ENCODE peak calls at places on chromosome 17, in four cellular contexts. One of them, this sample, is unnamed.

GRCh38 chr17:39763046-39763800 is 25.5 kb downstream of the GRB7 start:
- DNase-seq in H1: no peak
- DNase-seq in K562: no peak
- DNase-seq in GM12878: no peak
- DNase-seq in this sample: no peak

GRCh38 chr17:19766421-19767270 is 18.5 kb upstream of the ALDH3A1 start:
- DNase-seq in H1: peak
- DNase-seq in K562: peak
- DNase-seq in GM12878: no peak
- DNase-seq in this sample: peak

GRCh38 chr17:46191332-46192210 is 1.7 kb downstream of the KANSL1 start:
- DNase-seq in H1: no peak
- DNase-seq in K562: peak
- DNase-seq in GM12878: no peak
- DNase-seq in this sample: peak

GRCh38 chr17:57604771-57605733 is 140.0 kb downstream of the CCDC182 start:
- DNase-seq in H1: no peak
- DNase-seq in K562: no peak
- DNase-seq in GM12878: peak
- DNase-seq in this sample: peak

GRCh38 chr17:67629963-67630320 is 87.8 kb upstream of the NOL11 start:
- DNase-seq in H1: no peak
- DNase-seq in K562: no peak
- DNase-seq in GM12878: no peak
- DNase-seq in this sample: no peak

GRCh38 chr17:42428141-42428944 is 5.3 kb upstream of the CAVIN1 start:
- DNase-seq in H1: no peak
- DNase-seq in K562: no peak
- DNase-seq in GM12878: no peak
- DNase-seq in this sample: no peak

GRCh38 chr17:30074726-30075125 is 41.9 kb upstream of the NSRP1 start:
- DNase-seq in H1: no peak
- DNase-seq in K562: no peak
- DNase-seq in GM12878: no peak
- DNase-seq in this sample: no peak

GRCh38 chr17:73071387-73071999 is 21.0 kb downstream of the SLC39A11 start:
- DNase-seq in H1: no peak
- DNase-seq in K562: no peak
- DNase-seq in GM12878: no peak
- DNase-seq in this sample: no peak

GRCh38 chr17:49496183-49496865 is 1.2 kb downstream of the NGFR start:
- DNase-seq in H1: peak
- DNase-seq in K562: peak
- DNase-seq in GM12878: no peak
- DNase-seq in this sample: peak

GRCh38 chr17:835263-835662 is 53.1 kb downstream of the MRM3 start:
- DNase-seq in H1: no peak
- DNase-seq in K562: no peak
- DNase-seq in GM12878: no peak
- DNase-seq in this sample: no peak

GRCh38 chr17:6755731-6756184 is at the start of gene XAF1:
- DNase-seq in H1: no peak
- DNase-seq in K562: no peak
- DNase-seq in GM12878: peak
- DNase-seq in this sample: no peak

GRCh38 chr17:46759141-46759540 is 59.4 kb downstream of the WNT3 start:
- DNase-seq in H1: no peak
- DNase-seq in K562: no peak
- DNase-seq in GM12878: no peak
- DNase-seq in this sample: no peak

GRCh38 chr17:38752930-38753506 is 477 bp downstream of the PSMB3 start:
- DNase-seq in H1: no peak
- DNase-seq in K562: no peak
- DNase-seq in GM12878: no peak
- DNase-seq in this sample: no peak

GRCh38 chr17:40062347-40063033 is at the start of gene THRA:
- DNase-seq in H1: peak
- DNase-seq in K562: peak
- DNase-seq in GM12878: no peak
- DNase-seq in this sample: peak

GRCh38 chr17:63095879-63096278 is 129.8 kb downstream of the TANC2 start:
- DNase-seq in H1: no peak
- DNase-seq in K562: no peak
- DNase-seq in GM12878: no peak
- DNase-seq in this sample: no peak

GRCh38 chr17:28880572-28880945 is 17.0 kb downstream of the FLOT2 start:
- DNase-seq in H1: no peak
- DNase-seq in K562: no peak
- DNase-seq in GM12878: no peak
- DNase-seq in this sample: no peak

GRCh38 chr17:5225668-5226457 is 8.8 kb downstream of the SCIMP start:
- DNase-seq in H1: no peak
- DNase-seq in K562: no peak
- DNase-seq in GM12878: peak
- DNase-seq in this sample: no peak

GRCh38 chr17:17508019-17508535 is 11.9 kb upstream of the RASD1 start:
- DNase-seq in H1: no peak
- DNase-seq in K562: no peak
- DNase-seq in GM12878: no peak
- DNase-seq in this sample: no peak

GRCh38 chr17:20091161-20092029 is 82.2 kb downstream of the SPECC1 start:
- DNase-seq in H1: no peak
- DNase-seq in K562: no peak
- DNase-seq in GM12878: no peak
- DNase-seq in this sample: no peak

GRCh38 chr17:59771093-59771492 is 63.6 kb downstream of the VMP1 start:
- DNase-seq in H1: no peak
- DNase-seq in K562: no peak
- DNase-seq in GM12878: no peak
- DNase-seq in this sample: no peak

GRCh38 chr17:33291248-33292183 is 1.6 kb downstream of the ASIC2 start:
- DNase-seq in H1: peak
- DNase-seq in K562: peak
- DNase-seq in GM12878: no peak
- DNase-seq in this sample: no peak

GRCh38 chr17:49585422-49586027 is 9.9 kb downstream of the NXPH3 start:
- DNase-seq in H1: no peak
- DNase-seq in K562: peak
- DNase-seq in GM12878: no peak
- DNase-seq in this sample: no peak

GRCh38 chr17:81473019-81473418 is 39.6 kb downstream of the ACTG1 start:
- DNase-seq in H1: no peak
- DNase-seq in K562: no peak
- DNase-seq in GM12878: no peak
- DNase-seq in this sample: no peak

GRCh38 chr17:56937688-56938087 is 23.2 kb downstream of the COIL start:
- DNase-seq in H1: no peak
- DNase-seq in K562: peak
- DNase-seq in GM12878: no peak
- DNase-seq in this sample: no peak

GRCh38 chr17:6551909-6552768 is 4.2 kb downstream of the PITPNM3 start:
- DNase-seq in H1: no peak
- DNase-seq in K562: no peak
- DNase-seq in GM12878: no peak
- DNase-seq in this sample: no peak

GRCh38 chr17:58327363-58328194 is 1.0 kb downstream of the TSPOAP1 start:
- DNase-seq in H1: no peak
- DNase-seq in K562: no peak
- DNase-seq in GM12878: no peak
- DNase-seq in this sample: peak

GRCh38 chr17:42743595-42744282 is 1.1 kb downstream of the EZH1 start:
- DNase-seq in H1: no peak
- DNase-seq in K562: no peak
- DNase-seq in GM12878: no peak
- DNase-seq in this sample: no peak

GRCh38 chr17:57595942-57596695 is 149.0 kb downstream of the CCDC182 start:
- DNase-seq in H1: no peak
- DNase-seq in K562: no peak
- DNase-seq in GM12878: no peak
- DNase-seq in this sample: no peak

GRCh38 chr17:16938031-16938430 is 33.9 kb downstream of the TNFRSF13B start:
- DNase-seq in H1: no peak
- DNase-seq in K562: no peak
- DNase-seq in GM12878: no peak
- DNase-seq in this sample: no peak

GRCh38 chr17:82659886-82660285 is 11.6 kb upstream of the WDR45B start:
- DNase-seq in H1: no peak
- DNase-seq in K562: no peak
- DNase-seq in GM12878: no peak
- DNase-seq in this sample: no peak

GRCh38 chr17:59487161-59487873 is 78.1 kb upstream of the DHX40 start:
- DNase-seq in H1: no peak
- DNase-seq in K562: no peak
- DNase-seq in GM12878: no peak
- DNase-seq in this sample: no peak

GRCh38 chr17:56506349-56506748 is 87.2 kb upstream of the NOG start:
- DNase-seq in H1: no peak
- DNase-seq in K562: no peak
- DNase-seq in GM12878: no peak
- DNase-seq in this sample: no peak

GRCh38 chr17:17698371-17698770 is 17.1 kb downstream of the RAI1 start:
- DNase-seq in H1: no peak
- DNase-seq in K562: no peak
- DNase-seq in GM12878: no peak
- DNase-seq in this sample: no peak

DNA sequence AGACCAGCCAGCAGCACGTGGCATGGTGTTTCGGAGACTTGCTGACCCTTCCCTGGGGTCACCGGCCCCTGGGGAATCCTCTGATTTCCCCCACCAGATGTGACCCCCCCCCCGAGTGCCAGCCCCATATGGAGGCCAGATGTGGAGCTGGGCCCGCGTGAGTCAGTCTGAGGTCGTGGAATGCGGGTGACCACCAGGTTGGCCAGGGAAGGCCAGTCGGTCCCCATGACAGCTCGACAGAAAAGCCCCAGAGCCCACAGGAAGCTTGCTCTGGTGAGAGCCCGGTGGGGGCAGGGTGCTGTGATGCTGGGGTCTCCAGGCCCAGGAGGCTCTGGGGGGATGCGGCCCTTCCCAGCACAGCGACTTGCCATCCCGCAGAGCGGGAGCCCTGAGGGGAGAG is 209.0 kb downstream of the NTN1 start:
- DNase-seq in H1: no peak
- DNase-seq in K562: no peak
- DNase-seq in GM12878: no peak
- DNase-seq in this sample: no peak
- TF ChIP-seq TAF1 in H1: no peak
- TF ChIP-seq TAF1 in K562: no peak
- TF ChIP-seq TAF1 in GM12878: no peak
- TF ChIP-seq TAF1 in this sample: no peak

GRCh38 chr17:70168044-70168978 is 1.0 kb upstream of the KCNJ2 start:
- DNase-seq in H1: peak
- DNase-seq in K562: peak
- DNase-seq in GM12878: no peak
- DNase-seq in this sample: peak

GRCh38 chr17:70166571-70166970 is 2.8 kb upstream of the KCNJ2 start:
- DNase-seq in H1: no peak
- DNase-seq in K562: no peak
- DNase-seq in GM12878: no peak
- DNase-seq in this sample: no peak

GRCh38 chr17:70171159-70171558 is 1.8 kb downstream of the KCNJ2 start:
- DNase-seq in H1: no peak
- DNase-seq in K562: no peak
- DNase-seq in GM12878: no peak
- DNase-seq in this sample: no peak

GRCh38 chr17:70169707-70170597 is 620 bp downstream of the KCNJ2 start:
- DNase-seq in H1: no peak
- DNase-seq in K562: no peak
- DNase-seq in GM12878: no peak
- DNase-seq in this sample: no peak

GRCh38 chr17:70168979-70169706 is at the start of gene KCNJ2:
- DNase-seq in H1: peak
- DNase-seq in K562: peak
- DNase-seq in GM12878: no peak
- DNase-seq in this sample: peak
- TF ChIP-seq POLR2A in H1: peak
- TF ChIP-seq POLR2A in K562: no peak
- TF ChIP-seq POLR2A in GM12878: no peak
- TF ChIP-seq POLR2A in this sample: no peak

GRCh38 chr17:9414471-9414870 is 161.1 kb downstream of the STX8 start:
- DNase-seq in H1: no peak
- DNase-seq in K562: no peak
- DNase-seq in GM12878: peak
- DNase-seq in this sample: peak

GRCh38 chr17:9424071-9424640 is 151.5 kb downstream of the STX8 start:
- DNase-seq in H1: peak
- DNase-seq in K562: no peak
- DNase-seq in GM12878: no peak
- DNase-seq in this sample: no peak

GRCh38 chr17:9421525-9421924 is 154.1 kb downstream of the STX8 start:
- DNase-seq in H1: no peak
- DNase-seq in K562: no peak
- DNase-seq in GM12878: no peak
- DNase-seq in this sample: no peak

GRCh38 chr17:9419932-9420453 is 155.6 kb downstream of the STX8 start:
- DNase-seq in H1: no peak
- DNase-seq in K562: no peak
- DNase-seq in GM12878: no peak
- DNase-seq in this sample: no peak
- TF ChIP-seq TAF1 in H1: no peak
- TF ChIP-seq TAF1 in K562: no peak
- TF ChIP-seq TAF1 in GM12878: no peak
- TF ChIP-seq TAF1 in this sample: no peak

GRCh38 chr17:78840780-78841611 is at the start of gene USP36:
- DNase-seq in H1: peak
- DNase-seq in K562: peak
- DNase-seq in GM12878: peak
- DNase-seq in this sample: peak
- TF ChIP-seq POLR2A in H1: peak
- TF ChIP-seq POLR2A in K562: peak
- TF ChIP-seq POLR2A in GM12878: peak
- TF ChIP-seq POLR2A in this sample: peak